ENCODE peak calls at places on chromosomes 1 and 21, in four cellular contexts. B is germinal center, Y is SK-N-SH, H is Calu3. V is an unnamed sample.

GRCh38 chr1:72516264-72516663 is 233.9 kb upstream of the NEGR1 start:
- DNase-seq in B (no peak), Y (no peak), H (no peak), V (no peak)

GRCh38 chr1:228866498-228866897 is 131.2 kb downstream of the RHOU start:
- DNase-seq in B (no peak), Y (peak), H (no peak), V (no peak)

GRCh38 chr1:34904236-34905097 is 25.0 kb downstream of the DLGAP3 start:
- DNase-seq in B (no peak), Y (no peak), H (no peak), V (no peak)

GRCh38 chr1:57461405-57461804 is 37.5 kb upstream of the DAB1 start:
- DNase-seq in B (no peak), Y (no peak), H (no peak), V (no peak)

GRCh38 chr21:38267991-38268858 is 11.4 kb downstream of the KCNJ15 start:
- DNase-seq in B (no peak), Y (no peak), H (no peak), V (no peak)

GRCh38 chr1:71046891-71047634 is 553 bp downstream of the PTGER3 start:
- DNase-seq in B (peak), Y (peak), H (peak), V (peak)

GRCh38 chr1:101520302-101520701 is 283.5 kb downstream of the S1PR1 start:
- DNase-seq in B (peak), Y (peak), H (peak), V (peak)

GRCh38 chr1:219476716-219477115 is 136.2 kb downstream of the ZC3H11B start:
- DNase-seq in B (no peak), Y (no peak), H (no peak), V (no peak)

GRCh38 chr1:185733818-185734709 is at the start of gene HMCN1:
- DNase-seq in B (no peak), Y (peak), H (peak), V (peak)